ENCODE peak calls at places on chromosomes 11 and 22, in four cellular contexts. U is HepG2, Z is GM12878, L is K562. Q is an unnamed sample.

GRCh38 chr22:49392247-49392646 is 435.4 kb downstream of the BRD1 start:
- DNase-seq in U (no peak), Z (no peak), L (no peak), Q (no peak)

GRCh38 chr11:428295-428694 is 13.5 kb upstream of the SIGIRR start:
- DNase-seq in U (no peak), Z (no peak), L (no peak), Q (no peak)

GRCh38 chr11:114563077-114563476 is 3.4 kb upstream of the NXPE1 start:
- DNase-seq in Z (no peak), L (no peak), U (no peak), Q (no peak)

GRCh38 chr11:126115820-126116319 is 53.2 kb upstream of the CDON start:
- DNase-seq in Z (no peak), L (peak; percentile 27), U (peak; percentile 93), Q (peak; percentile 62)

GRCh38 chr11:10107522-10107921 is 186.5 kb downstream of the SBF2 start:
- DNase-seq in Z (no peak), U (no peak), L (no peak), Q (no peak)

GRCh38 chr11:114075891-114076441 is 16.5 kb downstream of the ZBTB16 start:
- DNase-seq in U (peak; percentile 15), L (peak; percentile 63), Z (no peak), Q (peak; percentile 72)

GRCh38 chr22:37472418-37473006 is 13.7 kb downstream of the MFNG start:
- DNase-seq in L (peak; percentile 54), Z (no peak), U (peak; percentile 46), Q (peak; percentile 75)

GRCh38 chr11:120555433-120555773 is 43.9 kb downstream of the GRIK4 start:
- DNase-seq in Z (no peak), U (no peak), L (no peak), Q (peak; percentile 47)

GRCh38 chr11:3180869-3181268 is 15.8 kb upstream of the OSBPL5 start:
- DNase-seq in L (no peak), U (no peak), Z (no peak), Q (no peak)

GRCh38 chr11:3176487-3176886 is 11.4 kb upstream of the OSBPL5 start:
- DNase-seq in Z (no peak), L (no peak), U (no peak), Q (no peak)

GRCh38 chr11:3177931-3178330 is 12.8 kb upstream of the OSBPL5 start:
- DNase-seq in L (no peak), U (no peak), Z (no peak), Q (no peak)

GRCh38 chr11:3181722-3182461 is 16.8 kb upstream of the OSBPL5 start:
- DNase-seq in Z (no peak), U (no peak), L (no peak), Q (no peak)

DNA sequence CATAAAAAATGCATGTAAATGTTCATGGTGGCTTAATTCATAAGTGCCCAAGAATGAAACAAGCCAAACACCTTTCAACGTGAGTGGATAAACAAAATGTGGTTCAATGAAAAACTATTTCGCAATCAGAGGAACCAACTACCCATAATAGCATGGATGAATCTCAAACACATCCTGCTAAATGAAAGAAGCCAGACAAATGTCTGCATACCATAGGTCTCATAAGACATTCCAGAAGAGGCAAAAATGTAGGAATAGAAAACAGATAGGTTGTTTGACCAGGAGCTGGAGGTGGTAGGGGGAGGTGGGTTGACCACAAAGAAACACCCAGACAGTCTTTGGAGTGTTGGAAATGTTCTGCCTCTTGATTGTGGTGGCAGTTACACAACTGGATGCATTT is 13.2 kb upstream of the OSBPL5 start:
- DNase-seq in Z (no peak), L (no peak), U (no peak), Q (no peak)
- H3K9ac ChIP-seq in Z (no peak overlapping the region), L (no peak overlapping the region), U (no peak overlapping the region), Q (no peak overlapping the region)

GRCh38 chr11:12007230-12007593 is 1.2 kb downstream of the DKK3 start:
- DNase-seq in L (no peak), Z (no peak), U (no peak), Q (no peak)

GRCh38 chr11:12007769-12008737 is at the start of gene DKK3:
- DNase-seq in L (no peak), Z (no peak), U (no peak), Q (peak; percentile 86)

GRCh38 chr11:12006552-12007229 is 1.7 kb downstream of the DKK3 start:
- DNase-seq in U (no peak), Z (no peak), L (no peak), Q (no peak)

GRCh38 chr11:12009617-12010321 is 1.3 kb upstream of the DKK3 start:
- DNase-seq in U (no peak), L (no peak), Z (no peak), Q (no peak)

GRCh38 chr11:12008790-12009616 is 577 bp upstream of the DKK3 start:
- DNase-seq in Z (no peak), U (no peak), L (peak; percentile 72), Q (peak; percentile 99)
- TF ChIP-seq FOXM1 in Z (no peak), U (no peak), L (no peak), Q (no peak)

GRCh38 chr11:93248602-93249001 is 50.8 kb upstream of the SLC36A4 start:
- DNase-seq in Z (no peak), U (no peak), L (no peak), Q (no peak)
- TF ChIP-seq CTCF in Z (peak; percentile 14), U (peak; percentile 4), L (no peak), Q (peak; percentile 42)

DNA sequence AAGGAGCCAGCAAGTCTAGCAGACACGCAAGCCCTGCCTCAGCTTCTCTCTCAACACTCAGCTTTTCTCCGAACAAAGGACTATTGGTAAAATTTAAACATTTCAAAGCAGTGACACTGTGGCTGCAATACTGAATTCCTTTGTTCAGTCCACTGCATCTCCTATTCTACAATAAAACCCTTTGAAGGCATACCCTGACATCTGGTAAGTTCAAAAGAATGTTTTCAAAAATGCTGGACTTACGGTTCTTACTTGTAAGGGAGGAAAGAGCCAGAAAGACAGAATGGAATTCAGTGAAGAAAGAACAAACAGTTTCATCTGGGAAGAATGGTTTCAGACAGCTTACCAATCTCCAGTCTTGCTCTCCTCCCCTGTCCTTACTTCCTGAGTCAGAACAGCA is 12.7 kb upstream of the OR8K1 start:
- DNase-seq in Z (no peak), L (no peak), U (no peak), Q (no peak)
- H3K9ac ChIP-seq in Z (no peak overlapping the region), L (no peak overlapping the region), U (no peak overlapping the region), Q (no peak overlapping the region)

GRCh38 chr11:6992457-6993431 is 27.4 kb downstream of the ZNF214 start:
- DNase-seq in U (no peak), L (no peak), Z (no peak), Q (no peak)

GRCh38 chr11:6995703-6996102 is 24.4 kb downstream of the ZNF214 start:
- DNase-seq in U (no peak), L (no peak), Z (no peak), Q (no peak)

GRCh38 chr11:6988506-6988905 is 31.6 kb downstream of the ZNF214 start:
- DNase-seq in U (no peak), L (no peak), Z (no peak), Q (no peak)

GRCh38 chr11:6992026-6992425 is 28.1 kb downstream of the ZNF214 start:
- DNase-seq in U (no peak), L (no peak), Z (no peak), Q (no peak)

GRCh38 chr11:6991227-6991626 is 28.9 kb downstream of the ZNF214 start:
- DNase-seq in L (no peak), U (no peak), Z (no peak), Q (no peak)
- TF ChIP-seq FOXM1 in L (no peak), U (no peak), Z (no peak), Q (no peak)

GRCh38 chr11:27349919-27350318 is 13.1 kb downstream of the CCDC34 start:
- DNase-seq in U (peak; percentile 61), L (no peak), Z (no peak), Q (no peak)

GRCh38 chr11:27347949-27348879 is 14.8 kb downstream of the CCDC34 start:
- DNase-seq in Z (no peak), L (no peak), U (no peak), Q (no peak)

GRCh38 chr11:27352781-27353180 is 10.2 kb downstream of the CCDC34 start:
- DNase-seq in Z (no peak), U (no peak), L (no peak), Q (no peak)

GRCh38 chr11:27347361-27347760 is 15.7 kb downstream of the CCDC34 start:
- DNase-seq in U (no peak), Z (no peak), L (no peak), Q (no peak)

GRCh38 chr11:27350503-27350902 is 12.5 kb downstream of the CCDC34 start:
- DNase-seq in U (no peak), L (no peak), Z (no peak), Q (no peak)
- TF ChIP-seq CTCF in U (no peak), L (no peak), Z (no peak), Q (no peak)